ENCODE peak calls at places on chromosomes 13 and 19, in four cellular contexts. One of them, this sample, is unnamed.

GRCh38 chr13:31887311-31887710 is 144.3 kb upstream of the FRY start:
- DNase-seq in tibial nerve: no peak
- DNase-seq in activated naive CD8-positive, alpha-beta T cell treated with anti-CD3 and anti-CD28 coated beads, Interleukin-2, amount 50 U/mL, for 24 hours: no peak
- DNase-seq in ELF-1: no peak
- DNase-seq in this sample: no peak

GRCh38 chr19:57633832-57634131 is 814 bp downstream of the ZNF211 start:
- DNase-seq in activated naive CD8-positive, alpha-beta T cell treated with anti-CD3 and anti-CD28 coated beads, Interleukin-2, amount 50 U/mL, for 24 hours: no peak
- DNase-seq in ELF-1: no peak
- DNase-seq in tibial nerve: no peak
- DNase-seq in this sample: no peak

GRCh38 chr13:39148513-39148961 is 110.3 kb downstream of the NHLRC3 start:
- DNase-seq in ELF-1: no peak
- DNase-seq in activated naive CD8-positive, alpha-beta T cell treated with anti-CD3 and anti-CD28 coated beads, Interleukin-2, amount 50 U/mL, for 24 hours: no peak
- DNase-seq in tibial nerve: peak; percentile 43
- DNase-seq in this sample: peak; percentile 3

GRCh38 chr13:110856941-110857835 is 57.7 kb downstream of the ANKRD10 start:
- DNase-seq in activated naive CD8-positive, alpha-beta T cell treated with anti-CD3 and anti-CD28 coated beads, Interleukin-2, amount 50 U/mL, for 24 hours: no peak
- DNase-seq in tibial nerve: no peak
- DNase-seq in ELF-1: no peak
- DNase-seq in this sample: no peak

GRCh38 chr19:56404705-56405056 is 549 bp downstream of the ZNF583 start:
- DNase-seq in activated naive CD8-positive, alpha-beta T cell treated with anti-CD3 and anti-CD28 coated beads, Interleukin-2, amount 50 U/mL, for 24 hours: no peak
- DNase-seq in tibial nerve: no peak
- DNase-seq in ELF-1: no peak
- DNase-seq in this sample: no peak

GRCh38 chr19:56759531-56759930 is 81.0 kb downstream of the PEG3 start:
- DNase-seq in activated naive CD8-positive, alpha-beta T cell treated with anti-CD3 and anti-CD28 coated beads, Interleukin-2, amount 50 U/mL, for 24 hours: no peak
- DNase-seq in ELF-1: no peak
- DNase-seq in tibial nerve: no peak
- DNase-seq in this sample: no peak

GRCh38 chr19:34573226-34573864 is 91.8 kb downstream of the WTIP start:
- DNase-seq in ELF-1: no peak
- DNase-seq in activated naive CD8-positive, alpha-beta T cell treated with anti-CD3 and anti-CD28 coated beads, Interleukin-2, amount 50 U/mL, for 24 hours: no peak
- DNase-seq in tibial nerve: no peak
- DNase-seq in this sample: no peak

GRCh38 chr19:51531349-51532315 is at the start of gene SIGLEC6:
- DNase-seq in activated naive CD8-positive, alpha-beta T cell treated with anti-CD3 and anti-CD28 coated beads, Interleukin-2, amount 50 U/mL, for 24 hours: peak; percentile 31
- DNase-seq in tibial nerve: peak; percentile 44
- DNase-seq in ELF-1: peak; percentile 20
- DNase-seq in this sample: no peak

GRCh38 chr19:11191934-11192333 is 5.4 kb downstream of the KANK2 start:
- DNase-seq in tibial nerve: no peak
- DNase-seq in activated naive CD8-positive, alpha-beta T cell treated with anti-CD3 and anti-CD28 coated beads, Interleukin-2, amount 50 U/mL, for 24 hours: no peak
- DNase-seq in ELF-1: no peak
- DNase-seq in this sample: no peak

GRCh38 chr19:53365899-53366493 is 491 bp downstream of the ZNF525 start:
- DNase-seq in tibial nerve: no peak
- DNase-seq in ELF-1: no peak
- DNase-seq in activated naive CD8-positive, alpha-beta T cell treated with anti-CD3 and anti-CD28 coated beads, Interleukin-2, amount 50 U/mL, for 24 hours: peak; percentile 49
- DNase-seq in this sample: peak; percentile 52

GRCh38 chr19:49977846-49978245 is 16.9 kb upstream of the SIGLEC11 start:
- DNase-seq in activated naive CD8-positive, alpha-beta T cell treated with anti-CD3 and anti-CD28 coated beads, Interleukin-2, amount 50 U/mL, for 24 hours: no peak
- DNase-seq in tibial nerve: no peak
- DNase-seq in ELF-1: no peak
- DNase-seq in this sample: no peak

GRCh38 chr13:51801631-51802099 is 2.3 kb downstream of the DHRS12 start:
- DNase-seq in ELF-1: no peak
- DNase-seq in tibial nerve: peak; percentile 57
- DNase-seq in activated naive CD8-positive, alpha-beta T cell treated with anti-CD3 and anti-CD28 coated beads, Interleukin-2, amount 50 U/mL, for 24 hours: no peak
- DNase-seq in this sample: no peak

GRCh38 chr19:3855321-3855720 is 13.5 kb downstream of the ZFR2 start:
- DNase-seq in tibial nerve: no peak
- DNase-seq in ELF-1: no peak
- DNase-seq in activated naive CD8-positive, alpha-beta T cell treated with anti-CD3 and anti-CD28 coated beads, Interleukin-2, amount 50 U/mL, for 24 hours: no peak
- DNase-seq in this sample: no peak

GRCh38 chr19:16467581-16467980 is 4.2 kb downstream of the EPS15L1 start:
- DNase-seq in ELF-1: no peak
- DNase-seq in activated naive CD8-positive, alpha-beta T cell treated with anti-CD3 and anti-CD28 coated beads, Interleukin-2, amount 50 U/mL, for 24 hours: no peak
- DNase-seq in tibial nerve: no peak
- DNase-seq in this sample: no peak

GRCh38 chr13:28981530-28981929 is 161.4 kb downstream of the MTUS2 start:
- DNase-seq in ELF-1: no peak
- DNase-seq in activated naive CD8-positive, alpha-beta T cell treated with anti-CD3 and anti-CD28 coated beads, Interleukin-2, amount 50 U/mL, for 24 hours: no peak
- DNase-seq in tibial nerve: no peak
- DNase-seq in this sample: no peak

GRCh38 chr13:106243011-106243410 is 292.5 kb downstream of the EFNB2 start:
- DNase-seq in tibial nerve: no peak
- DNase-seq in activated naive CD8-positive, alpha-beta T cell treated with anti-CD3 and anti-CD28 coated beads, Interleukin-2, amount 50 U/mL, for 24 hours: no peak
- DNase-seq in ELF-1: no peak
- DNase-seq in this sample: no peak

GRCh38 chr19:12847159-12848139 is 9.1 kb downstream of the MAST1 start:
- DNase-seq in ELF-1: peak; percentile 96
- DNase-seq in tibial nerve: peak; percentile 83
- DNase-seq in activated naive CD8-positive, alpha-beta T cell treated with anti-CD3 and anti-CD28 coated beads, Interleukin-2, amount 50 U/mL, for 24 hours: peak; percentile 94
- DNase-seq in this sample: peak; percentile 80

GRCh38 chr13:109784590-109785140 is 1.7 kb downstream of the IRS2 start:
- DNase-seq in activated naive CD8-positive, alpha-beta T cell treated with anti-CD3 and anti-CD28 coated beads, Interleukin-2, amount 50 U/mL, for 24 hours: peak; percentile 76
- DNase-seq in tibial nerve: peak; percentile 64
- DNase-seq in ELF-1: peak; percentile 87
- DNase-seq in this sample: peak; percentile 51

GRCh38 chr19:2461751-2462634 is 5.2 kb upstream of the LMNB2 start:
- DNase-seq in ELF-1: peak; percentile 75
- DNase-seq in activated naive CD8-positive, alpha-beta T cell treated with anti-CD3 and anti-CD28 coated beads, Interleukin-2, amount 50 U/mL, for 24 hours: peak; percentile 78
- DNase-seq in tibial nerve: no peak
- DNase-seq in this sample: peak; percentile 52

GRCh38 chr19:2722541-2723344 is 1.6 kb upstream of the DIRAS1 start:
- DNase-seq in activated naive CD8-positive, alpha-beta T cell treated with anti-CD3 and anti-CD28 coated beads, Interleukin-2, amount 50 U/mL, for 24 hours: no peak
- DNase-seq in tibial nerve: peak; percentile 17
- DNase-seq in ELF-1: no peak
- DNase-seq in this sample: no peak

GRCh38 chr13:80341098-80341701 is at the start of gene SPRY2:
- DNase-seq in ELF-1: peak; percentile 97
- DNase-seq in tibial nerve: peak; percentile 91
- DNase-seq in activated naive CD8-positive, alpha-beta T cell treated with anti-CD3 and anti-CD28 coated beads, Interleukin-2, amount 50 U/mL, for 24 hours: peak; percentile 58
- DNase-seq in this sample: peak; percentile 3

GRCh38 chr19:34336781-34337271 is 28.2 kb upstream of the GPI start:
- DNase-seq in tibial nerve: peak; percentile 48
- DNase-seq in activated naive CD8-positive, alpha-beta T cell treated with anti-CD3 and anti-CD28 coated beads, Interleukin-2, amount 50 U/mL, for 24 hours: no peak
- DNase-seq in ELF-1: peak; percentile 17
- DNase-seq in this sample: peak; percentile 30

This sample was measured in stimulated activated naive CD4-positive, alpha-beta T cell treated with Interleukin-2 at 50 U/mL for 16 hours.